ENCODE peak calls at places on chromosome 2, in seven cellular contexts. L is activated CD4-positive, alpha-beta T cell treated with anti-CD3 and anti-CD28 coated beads, Interleukin-2, amount 10 ng/mL, durations not matched to agents 7 days and 5 days; R is HFFc6; P is left cardiac atrium; O is NCI-H2081; T is iPS DF 19.7; Y is ELR. Z is an unnamed sample.

GRCh38 chr2:201964631-201965206 is 68.9 kb upstream of the FZD7 start:
- DNase-seq in L (peak), R (no peak), P (no peak), O (peak), T (no peak), Y (no peak), Z (no peak)

GRCh38 chr2:239025081-239025801 is 177.4 kb downstream of the TWIST2 start:
- DNase-seq in L (no peak), R (peak), P (peak), O (no peak), T (no peak), Y (peak), Z (no peak)

GRCh38 chr2:40318931-40319330 is 133.0 kb downstream of the SLC8A1 start:
- DNase-seq in L (no peak), R (no peak), P (no peak), O (no peak), T (no peak), Y (no peak), Z (no peak)

GRCh38 chr2:43078781-43079755 is 147.3 kb downstream of the ZFP36L2 start:
- DNase-seq in L (no peak), R (no peak), P (no peak), O (no peak), T (no peak), Y (no peak), Z (no peak)

GRCh38 chr2:45922577-45922988 is 271.1 kb downstream of the PRKCE start:
- DNase-seq in L (no peak), R (peak), P (peak), O (peak), T (no peak), Y (no peak), Z (no peak)

GRCh38 chr2:118774458-118775133 is 72.9 kb downstream of the EN1 start:
- DNase-seq in L (peak), R (no peak), P (peak), O (no peak), T (peak), Y (peak), Z (no peak)

GRCh38 chr2:161136696-161137324 is 23.4 kb upstream of the TANK start:
- DNase-seq in L (peak), R (no peak), P (no peak), O (no peak), T (no peak), Y (peak), Z (peak)

GRCh38 chr2:181250691-181251090 is 206.5 kb upstream of the ITGA4 start:
- DNase-seq in L (no peak), R (no peak), P (no peak), O (no peak), T (no peak), Y (peak), Z (no peak)

GRCh38 chr2:189702071-189702470 is 27.6 kb downstream of the ANKAR start:
- DNase-seq in L (no peak), R (peak), P (no peak), O (no peak), T (no peak), Y (peak), Z (no peak)

Z was measured in stimulated activated effector memory CD8-positive, alpha-beta T cell treated with anti-CD3 and anti-CD28 coated beads, Interleukin-12 subunit alpha, Interleukin-12 subunit beta, amount 100 ng/mL, for 72 hours.